ENCODE peak calls at places on chromosome X, in five cellular contexts. One of them, this sample, is unnamed. For H3K4me1, the result is how much of the 10 kb centered on the place peaks cover.

GRCh38 chrX:86002076-86002896 is 45.1 kb downstream of the CHM start:
- DNase-seq in neural progenitor cell: peak
- DNase-seq in neuronal stem cell: peak
- DNase-seq in mammary epithelial cell: peak
- DNase-seq in DND-41: no peak
- DNase-seq in this sample: peak

GRCh38 chrX:31702208-31702607 is 630.4 kb upstream of the FTHL17 start:
- DNase-seq in neural progenitor cell: no peak
- DNase-seq in neuronal stem cell: no peak
- DNase-seq in mammary epithelial cell: no peak
- DNase-seq in DND-41: no peak
- DNase-seq in this sample: no peak

GRCh38 chrX:131821945-131822622 is 201.0 kb upstream of the STK26 start:
- DNase-seq in neural progenitor cell: no peak
- DNase-seq in neuronal stem cell: no peak
- DNase-seq in mammary epithelial cell: peak
- DNase-seq in DND-41: no peak
- DNase-seq in this sample: peak

GRCh38 chrX:13398073-13398823 is 78.4 kb upstream of the ATXN3L start:
- DNase-seq in neural progenitor cell: no peak
- DNase-seq in neuronal stem cell: peak
- DNase-seq in mammary epithelial cell: peak
- DNase-seq in DND-41: no peak
- DNase-seq in this sample: peak

GRCh38 chrX:66074920-66075879 is 35.3 kb upstream of the VSIG4 start:
- DNase-seq in neural progenitor cell: no peak
- DNase-seq in neuronal stem cell: no peak
- DNase-seq in mammary epithelial cell: no peak
- DNase-seq in DND-41: peak
- DNase-seq in this sample: peak

GRCh38 chrX:25013593-25014365 is 2.0 kb downstream of the ARX start:
- DNase-seq in neural progenitor cell: peak
- DNase-seq in neuronal stem cell: no peak
- DNase-seq in mammary epithelial cell: no peak
- DNase-seq in DND-41: no peak
- DNase-seq in this sample: no peak

GRCh38 chrX:129763666-129764065 is 16.1 kb upstream of the SASH3 start:
- DNase-seq in neural progenitor cell: no peak
- DNase-seq in neuronal stem cell: no peak
- DNase-seq in mammary epithelial cell: no peak
- DNase-seq in DND-41: no peak
- DNase-seq in this sample: no peak

GRCh38 chrX:8453619-8454018 is 11.0 kb upstream of the VCX3B start:
- DNase-seq in neural progenitor cell: no peak
- DNase-seq in neuronal stem cell: no peak
- DNase-seq in mammary epithelial cell: no peak
- DNase-seq in DND-41: no peak
- DNase-seq in this sample: no peak

GRCh38 chrX:46216406-46216805 is 328.8 kb downstream of the ZNF674 start:
- DNase-seq in neural progenitor cell: no peak
- DNase-seq in neuronal stem cell: no peak
- DNase-seq in mammary epithelial cell: no peak
- DNase-seq in DND-41: no peak
- DNase-seq in this sample: no peak

GRCh38 chrX:45198301-45198700 is 2.4 kb downstream of the DIPK2B start:
- DNase-seq in neural progenitor cell: no peak
- DNase-seq in neuronal stem cell: no peak
- DNase-seq in mammary epithelial cell: no peak
- DNase-seq in DND-41: no peak
- DNase-seq in this sample: no peak

GRCh38 chrX:109199726-109200125 is 282.2 kb downstream of the GUCY2F start:
- DNase-seq in neural progenitor cell: no peak
- DNase-seq in neuronal stem cell: no peak
- DNase-seq in mammary epithelial cell: peak
- DNase-seq in DND-41: no peak
- DNase-seq in this sample: no peak

GRCh38 chrX:349196-349595 is 30.6 kb upstream of the GTPBP6 start:
- DNase-seq in neural progenitor cell: no peak
- DNase-seq in neuronal stem cell: no peak
- DNase-seq in mammary epithelial cell: no peak
- DNase-seq in DND-41: no peak
- DNase-seq in this sample: peak

GRCh38 chrX:124736553-124737240 is 390.3 kb downstream of the SH2D1A start:
- DNase-seq in neural progenitor cell: peak
- DNase-seq in neuronal stem cell: no peak
- DNase-seq in mammary epithelial cell: no peak
- DNase-seq in DND-41: peak
- DNase-seq in this sample: peak

GRCh38 chrX:149903889-149904748 is 23.1 kb downstream of the MAGEA8 start:
- DNase-seq in neural progenitor cell: no peak
- DNase-seq in neuronal stem cell: no peak
- DNase-seq in mammary epithelial cell: no peak
- DNase-seq in DND-41: no peak
- DNase-seq in this sample: no peak

GRCh38 chrX:74449322-74449936 is 28.1 kb downstream of the SLC16A2 start:
- DNase-seq in neural progenitor cell: no peak
- DNase-seq in neuronal stem cell: no peak
- DNase-seq in mammary epithelial cell: peak
- DNase-seq in DND-41: peak
- DNase-seq in this sample: no peak

GRCh38 chrX:23634181-23634580 is 33.1 kb upstream of the PRDX4 start:
- DNase-seq in neural progenitor cell: no peak
- DNase-seq in neuronal stem cell: no peak
- DNase-seq in mammary epithelial cell: peak
- DNase-seq in DND-41: no peak
- DNase-seq in this sample: no peak

GRCh38 chrX:107673933-107674479 is 45.7 kb downstream of the PRPS1 start:
- DNase-seq in neural progenitor cell: peak
- DNase-seq in neuronal stem cell: no peak
- DNase-seq in mammary epithelial cell: peak
- DNase-seq in DND-41: peak
- DNase-seq in this sample: peak

GRCh38 chrX:136650811-136651210 is 2.9 kb downstream of the CD40LG start:
- DNase-seq in neural progenitor cell: no peak
- DNase-seq in neuronal stem cell: no peak
- DNase-seq in mammary epithelial cell: no peak
- DNase-seq in DND-41: no peak
- DNase-seq in this sample: no peak

GRCh38 chrX:12330841-12331240 is 192.6 kb downstream of the FRMPD4 start:
- DNase-seq in neural progenitor cell: no peak
- DNase-seq in neuronal stem cell: no peak
- DNase-seq in mammary epithelial cell: no peak
- DNase-seq in DND-41: no peak
- DNase-seq in this sample: no peak

GRCh38 chrX:318739-319578 is at the start of gene GTPBP6:
- DNase-seq in neural progenitor cell: peak
- DNase-seq in neuronal stem cell: peak
- DNase-seq in mammary epithelial cell: peak
- DNase-seq in DND-41: peak
- DNase-seq in this sample: peak

GRCh38 chrX:126552313-126553022 is at the start of gene DCAF12L1:
- DNase-seq in neural progenitor cell: peak
- DNase-seq in neuronal stem cell: peak
- DNase-seq in mammary epithelial cell: no peak
- DNase-seq in DND-41: no peak
- DNase-seq in this sample: peak

GRCh38 chrX:27276751-27277150 is 186.4 kb downstream of the PPP4R3C start:
- DNase-seq in neural progenitor cell: no peak
- DNase-seq in neuronal stem cell: no peak
- DNase-seq in mammary epithelial cell: no peak
- DNase-seq in DND-41: no peak
- DNase-seq in this sample: no peak

GRCh38 chrX:125103693-125104092 is 216.0 kb upstream of the TEX13C start:
- DNase-seq in neural progenitor cell: no peak
- DNase-seq in neuronal stem cell: no peak
- DNase-seq in mammary epithelial cell: no peak
- DNase-seq in DND-41: no peak
- DNase-seq in this sample: no peak

GRCh38 chrX:87409113-87409841 is 108.3 kb upstream of the KLHL4 start:
- DNase-seq in neural progenitor cell: no peak
- DNase-seq in neuronal stem cell: no peak
- DNase-seq in mammary epithelial cell: peak
- DNase-seq in DND-41: no peak
- DNase-seq in this sample: peak

GRCh38 chrX:150944233-150944632 is 38.9 kb upstream of the HMGB3 start:
- DNase-seq in neural progenitor cell: no peak
- DNase-seq in neuronal stem cell: no peak
- DNase-seq in mammary epithelial cell: no peak
- DNase-seq in DND-41: no peak
- DNase-seq in this sample: no peak

GRCh38 chrX:11632732-11633131 is 33.0 kb downstream of the ARHGAP6 start:
- DNase-seq in neural progenitor cell: peak
- DNase-seq in neuronal stem cell: no peak
- DNase-seq in mammary epithelial cell: no peak
- DNase-seq in DND-41: no peak
- DNase-seq in this sample: no peak

GRCh38 chrX:31893525-31893924 is 821.7 kb upstream of the FTHL17 start:
- DNase-seq in neural progenitor cell: no peak
- DNase-seq in neuronal stem cell: no peak
- DNase-seq in mammary epithelial cell: no peak
- DNase-seq in DND-41: no peak
- DNase-seq in this sample: no peak

GRCh38 chrX:136176399-136176825 is 29.1 kb downstream of the FHL1 start:
- DNase-seq in neural progenitor cell: no peak
- DNase-seq in neuronal stem cell: no peak
- DNase-seq in mammary epithelial cell: peak
- DNase-seq in DND-41: no peak
- DNase-seq in this sample: no peak

GRCh38 chrX:67614006-67614405 is 70.2 kb downstream of the AR start:
- DNase-seq in neural progenitor cell: no peak
- DNase-seq in neuronal stem cell: no peak
- DNase-seq in mammary epithelial cell: no peak
- DNase-seq in DND-41: no peak
- DNase-seq in this sample: no peak

GRCh38 chrX:115318139-115318538 is 28.6 kb downstream of the LUZP4 start:
- DNase-seq in neural progenitor cell: no peak
- DNase-seq in neuronal stem cell: no peak
- DNase-seq in mammary epithelial cell: no peak
- DNase-seq in DND-41: no peak
- DNase-seq in this sample: no peak

GRCh38 chrX:135625995-135626394 is 87.4 kb upstream of the CT45A1 start:
- DNase-seq in neural progenitor cell: peak
- DNase-seq in neuronal stem cell: no peak
- DNase-seq in mammary epithelial cell: no peak
- DNase-seq in DND-41: peak
- DNase-seq in this sample: no peak

GRCh38 chrX:55908685-55909212 is 191.2 kb downstream of the RRAGB start:
- DNase-seq in neural progenitor cell: peak
- DNase-seq in neuronal stem cell: peak
- DNase-seq in mammary epithelial cell: peak
- DNase-seq in DND-41: no peak
- DNase-seq in this sample: peak

DNA sequence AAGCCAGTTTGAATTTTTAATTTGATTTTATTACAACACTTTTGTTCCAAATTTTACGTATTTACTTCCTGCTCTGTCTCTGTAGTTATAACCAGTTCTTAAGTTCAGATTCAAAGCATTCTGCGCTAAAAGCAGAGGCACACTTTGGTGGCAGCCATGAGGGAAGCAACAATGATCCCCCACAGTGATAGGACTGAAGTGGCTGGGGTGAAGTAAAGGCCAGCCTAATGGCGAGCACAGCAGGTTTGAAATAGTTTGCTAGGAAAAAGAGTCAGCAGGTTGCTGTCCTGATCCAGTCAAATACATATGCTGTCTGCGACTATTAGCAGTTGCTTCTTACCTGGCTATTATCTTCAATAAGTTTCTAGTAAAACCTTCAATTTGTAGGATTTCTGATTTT is 176.3 kb downstream of the RPA4 start:
- DNase-seq in neural progenitor cell: peak
- DNase-seq in neuronal stem cell: peak
- DNase-seq in mammary epithelial cell: no peak
- DNase-seq in DND-41: no peak
- DNase-seq in this sample: no peak
- H3K9ac ChIP-seq in neural progenitor cell: no peak
- H3K9ac ChIP-seq in neuronal stem cell: no peak
- H3K9ac ChIP-seq in mammary epithelial cell: no peak
- H3K9ac ChIP-seq in DND-41: no peak
- H3K9ac ChIP-seq in this sample: no peak

GRCh38 chrX:40108959-40109287 is 11.2 kb upstream of the BCOR start:
- DNase-seq in neural progenitor cell: peak
- DNase-seq in neuronal stem cell: no peak
- DNase-seq in mammary epithelial cell: peak
- DNase-seq in DND-41: peak
- DNase-seq in this sample: peak

GRCh38 chrX:40111868-40112267 is 14.1 kb upstream of the BCOR start:
- DNase-seq in neural progenitor cell: no peak
- DNase-seq in neuronal stem cell: no peak
- DNase-seq in mammary epithelial cell: no peak
- DNase-seq in DND-41: no peak
- DNase-seq in this sample: no peak

GRCh38 chrX:40107291-40108083 is 9.7 kb upstream of the BCOR start:
- DNase-seq in neural progenitor cell: peak
- DNase-seq in neuronal stem cell: no peak
- DNase-seq in mammary epithelial cell: no peak
- DNase-seq in DND-41: no peak
- DNase-seq in this sample: peak

GRCh38 chrX:40108084-40108958 is 10.6 kb upstream of the BCOR start:
- DNase-seq in neural progenitor cell: peak
- DNase-seq in neuronal stem cell: no peak
- DNase-seq in mammary epithelial cell: no peak
- DNase-seq in DND-41: no peak
- DNase-seq in this sample: peak

GRCh38 chrX:40109288-40110008 is 11.7 kb upstream of the BCOR start:
- DNase-seq in neural progenitor cell: peak
- DNase-seq in neuronal stem cell: no peak
- DNase-seq in mammary epithelial cell: peak
- DNase-seq in DND-41: peak
- DNase-seq in this sample: peak
- H3K4me3 ChIP-seq in neural progenitor cell: peak
- H3K4me3 ChIP-seq in neuronal stem cell: peak
- H3K4me3 ChIP-seq in mammary epithelial cell: peak
- H3K4me3 ChIP-seq in DND-41: peak
- H3K4me3 ChIP-seq in this sample: peak

DNA sequence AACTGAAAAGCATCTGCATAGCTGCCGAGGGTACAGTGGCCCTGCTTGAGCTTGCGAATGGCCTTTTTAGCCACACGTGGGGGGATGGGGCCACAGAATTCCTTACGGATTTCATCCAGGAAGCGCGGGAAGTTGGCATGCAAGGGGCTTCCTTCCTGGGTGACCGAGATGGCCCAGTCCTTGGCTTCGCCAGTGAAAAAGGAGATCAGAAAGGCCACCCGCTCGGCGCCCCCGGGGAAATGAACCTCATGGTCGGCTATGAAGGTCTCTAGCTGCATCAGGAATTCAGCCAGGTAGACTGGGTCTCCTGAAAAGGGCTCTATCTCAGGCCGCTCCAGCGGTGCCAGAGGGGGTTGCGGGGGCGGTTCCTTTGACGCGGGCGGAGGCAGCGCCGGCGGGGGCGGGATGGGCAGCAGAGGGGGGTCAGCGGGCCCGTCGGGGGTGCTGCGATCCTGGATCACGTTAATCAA is 918 bp downstream of the RTL5 start:
- DNase-seq in neural progenitor cell: peak
- DNase-seq in neuronal stem cell: no peak
- DNase-seq in mammary epithelial cell: no peak
- DNase-seq in DND-41: no peak
- DNase-seq in this sample: peak
- H3K4me1 ChIP-seq in neural progenitor cell: under half
- H3K4me1 ChIP-seq in neuronal stem cell: under half
- H3K4me1 ChIP-seq in mammary epithelial cell: under half
- H3K4me1 ChIP-seq in DND-41: under half
- H3K4me1 ChIP-seq in this sample: under half

GRCh38 chrX:96722793-96723192 is 38.2 kb downstream of the DIAPH2 start:
- DNase-seq in neural progenitor cell: no peak
- DNase-seq in neuronal stem cell: no peak
- DNase-seq in mammary epithelial cell: no peak
- DNase-seq in DND-41: no peak
- DNase-seq in this sample: no peak
- H3K9ac ChIP-seq in neural progenitor cell: no peak
- H3K9ac ChIP-seq in neuronal stem cell: no peak
- H3K9ac ChIP-seq in mammary epithelial cell: no peak
- H3K9ac ChIP-seq in DND-41: no peak
- H3K9ac ChIP-seq in this sample: no peak

This sample was measured in kidney.